ENCODE peak calls at places on chromosome 9, in five cellular contexts. G is activated CD4-positive, alpha-beta T cell treated with anti-CD3 and anti-CD28 coated beads, Interleukin-2, amount 50 U/mL, for 48 hours; T is GM12891; P is activated effector memory CD4-positive, alpha-beta T cell treated with Interleukin-2 at 50 U/mL for 16 hours; R is iPS-NIHi11. S is an unnamed sample.

GRCh38 chr9:131776473-131776872 is 36.6 kb upstream of the RAPGEF1 start:
- DNase-seq in G (peak; percentile 42), T (peak; percentile 49), P (no peak), R (peak; percentile 92), S (peak; percentile 24)

GRCh38 chr9:124341455-124342170 is 73.6 kb downstream of the PSMB7 start:
- DNase-seq in G (no peak), T (no peak), P (no peak), R (no peak), S (no peak)

GRCh38 chr9:128428644-128429504 is 8.2 kb downstream of the CERCAM start:
- DNase-seq in G (no peak), T (no peak), P (no peak), R (peak; percentile 31), S (peak; percentile 70)

GRCh38 chr9:137205126-137206069 is at the start of the genes NDOR1 and TMEM203:
- DNase-seq in G (peak; percentile 96), T (peak; percentile 100), P (peak; percentile 88), R (peak; percentile 99), S (peak; percentile 62)

GRCh38 chr9:35179347-35180271 is 17.8 kb downstream of the UNC13B start:
- DNase-seq in G (no peak), T (no peak), P (no peak), R (no peak), S (no peak)

GRCh38 chr9:89038354-89039091 is 47.3 kb downstream of the S1PR3 start:
- DNase-seq in G (no peak), T (no peak), P (no peak), R (no peak), S (peak; percentile 97)

GRCh38 chr9:72858089-72858912 is 94.6 kb downstream of the ALDH1A1 start:
- DNase-seq in G (no peak), T (no peak), P (no peak), R (no peak), S (no peak)

GRCh38 chr9:14277202-14277601 is 36.7 kb downstream of the NFIB start:
- DNase-seq in G (no peak), T (no peak), P (no peak), R (no peak), S (peak; percentile 90)

GRCh38 chr9:72843525-72844439 is 109.1 kb downstream of the ALDH1A1 start:
- DNase-seq in G (no peak), T (no peak), P (no peak), R (no peak), S (no peak)

GRCh38 chr9:123191660-123192059 is 76.7 kb downstream of the STRBP start:
- DNase-seq in G (no peak), T (no peak), P (no peak), R (no peak), S (no peak)

GRCh38 chr9:4297151-4297794 is 2.6 kb downstream of the GLIS3 start:
- DNase-seq in G (peak; percentile 59), T (no peak), P (no peak), R (peak; percentile 61), S (peak; percentile 87)

GRCh38 chr9:7960615-7961014 is 161.0 kb upstream of the DMAC1 start:
- DNase-seq in G (no peak), T (no peak), P (no peak), R (no peak), S (no peak)

GRCh38 chr9:108512426-108513173 is 343.2 kb downstream of the ACTL7B start:
- DNase-seq in G (no peak), T (no peak), P (no peak), R (peak; percentile 19), S (no peak)

GRCh38 chr9:35027871-35028270 is 38.3 kb downstream of the DNAJB5 start:
- DNase-seq in G (no peak), T (no peak), P (no peak), R (no peak), S (no peak)

GRCh38 chr9:116377179-116377790 is 223.7 kb downstream of the PAPPA start:
- DNase-seq in G (no peak), T (no peak), P (no peak), R (no peak), S (peak; percentile 77)

GRCh38 chr9:27203783-27204182 is 93.2 kb downstream of the EQTN start:
- DNase-seq in G (no peak), T (no peak), P (no peak), R (no peak), S (peak; percentile 33)

GRCh38 chr9:123375725-123376132 is 19.7 kb downstream of the CRB2 start:
- DNase-seq in G (no peak), T (no peak), P (no peak), R (peak; percentile 55), S (peak; percentile 18)

GRCh38 chr9:32378993-32379729 is 5.3 kb upstream of the ACO1 start:
- DNase-seq in G (peak; percentile 15), T (no peak), P (no peak), R (peak; percentile 60), S (peak; percentile 54)

GRCh38 chr9:124297553-124297905 is 39.8 kb downstream of the NEK6 start:
- DNase-seq in G (no peak), T (no peak), P (no peak), R (peak; percentile 82), S (peak; percentile 98)

GRCh38 chr9:22416692-22417060 is 29.9 kb upstream of the DMRTA1 start:
- DNase-seq in G (no peak), T (no peak), P (no peak), R (no peak), S (peak; percentile 63)

GRCh38 chr9:88319936-88320747 is 68.1 kb upstream of the SPIN1 start:
- DNase-seq in G (no peak), T (no peak), P (no peak), R (no peak), S (no peak)

GRCh38 chr9:137445930-137446431 is 4.8 kb upstream of the ENTPD8 start:
- DNase-seq in G (no peak), T (no peak), P (no peak), R (no peak), S (no peak)

GRCh38 chr9:20418485-20418884 is 203.8 kb downstream of the MLLT3 start:
- DNase-seq in G (no peak), T (no peak), P (no peak), R (no peak), S (no peak)

GRCh38 chr9:78304357-78304756 is 7.4 kb downstream of the PSAT1 start:
- DNase-seq in G (no peak), T (no peak), P (no peak), R (no peak), S (no peak)

GRCh38 chr9:35048521-35048920 is 23.9 kb downstream of the VCP start:
- DNase-seq in G (no peak), T (no peak), P (no peak), R (no peak), S (peak; percentile 35)

GRCh38 chr9:91354846-91355245 is 6.9 kb downstream of the AUH start:
- DNase-seq in G (no peak), T (no peak), P (no peak), R (no peak), S (no peak)

GRCh38 chr9:33138768-33139167 is 28.4 kb downstream of the B4GALT1 start:
- DNase-seq in G (no peak), T (no peak), P (no peak), R (no peak), S (no peak)

GRCh38 chr9:16985559-16986348 is 115.3 kb upstream of the BNC2 start:
- DNase-seq in G (no peak), T (no peak), P (no peak), R (no peak), S (peak; percentile 90)

GRCh38 chr9:13513710-13514444 is 234.4 kb upstream of the MPDZ start:
- DNase-seq in G (no peak), T (no peak), P (no peak), R (no peak), S (no peak)

GRCh38 chr9:131739192-131739961 is 499 bp downstream of the RAPGEF1 start:
- DNase-seq in G (peak; percentile 55), T (peak; percentile 58), P (peak; percentile 25), R (peak; percentile 81), S (no peak)

GRCh38 chr9:21854594-21854993 is 52.2 kb downstream of the MTAP start:
- DNase-seq in G (no peak), T (no peak), P (no peak), R (no peak), S (peak; percentile 89)

GRCh38 chr9:87725356-87725899 is 491 bp upstream of the CTSL start:
- DNase-seq in G (no peak), T (no peak), P (no peak), R (peak; percentile 44), S (peak; percentile 39)

GRCh38 chr9:84841915-84842314 is 172.4 kb downstream of the NTRK2 start:
- DNase-seq in G (no peak), T (no peak), P (no peak), R (no peak), S (no peak)

GRCh38 chr9:128211551-128212281 is 8.5 kb downstream of the DNM1 start:
- DNase-seq in G (no peak), T (no peak), P (no peak), R (no peak), S (no peak)